ENCODE peak calls at places on chromosomes 16 and 17, in four cellular contexts. E is fibroblast of the aortic adventitia, Y is nucleus accumbens, K is GDM1. S is an unnamed sample.

GRCh38 chr17:59311051-59311468 is 20.4 kb upstream of the YPEL2 start:
- DNase-seq in K (peak), Y (peak), E (peak), S (peak)

GRCh38 chr16:82460761-82461160 is 166.0 kb upstream of the CDH13 start:
- DNase-seq in Y (no peak), K (no peak), E (no peak), S (no peak)

GRCh38 chr17:63222655-63223054 is 223.5 kb downstream of the CYB561 start:
- DNase-seq in E (peak), Y (no peak), K (no peak), S (no peak)

GRCh38 chr17:48555183-48555615 is 10.3 kb upstream of the HOXB2 start:
- DNase-seq in E (peak), K (no peak), Y (no peak), S (no peak)

GRCh38 chr17:34614698-34615097 is 35.3 kb downstream of the TMEM132E start:
- DNase-seq in Y (no peak), K (no peak), E (no peak), S (no peak)

GRCh38 chr17:52648995-52649394 is 490.5 kb upstream of the CA10 start:
- DNase-seq in Y (no peak), E (no peak), K (no peak), S (no peak)

GRCh38 chr16:23423496-23424049 is 29.4 kb downstream of the COG7 start:
- DNase-seq in Y (peak), K (no peak), E (peak), S (no peak)

GRCh38 chr17:9291912-9292562 is 270.7 kb downstream of the NTN1 start:
- DNase-seq in Y (no peak), E (peak), K (peak), S (no peak)

GRCh38 chr17:49513616-49514373 is 18.7 kb downstream of the NGFR start:
- DNase-seq in E (no peak), Y (no peak), K (no peak), S (no peak)

GRCh38 chr17:74746376-74746775 is 2.1 kb upstream of the NHERF1 start:
- DNase-seq in K (no peak), E (no peak), Y (no peak), S (no peak)

GRCh38 chr17:1928976-1929375 is 96.2 kb downstream of the RTN4RL1 start:
- DNase-seq in E (no peak), Y (no peak), K (no peak), S (no peak)

GRCh38 chr17:17806035-17806434 is 30.8 kb downstream of the SREBF1 start:
- DNase-seq in K (no peak), Y (no peak), E (no peak), S (no peak)

GRCh38 chr16:14436410-14436955 is 193.6 kb downstream of the PARN start:
- DNase-seq in K (no peak), E (no peak), Y (peak), S (no peak)

GRCh38 chr16:48184681-48185080 is 28.9 kb upstream of the ABCC12 start:
- DNase-seq in E (no peak), K (no peak), Y (no peak), S (no peak)

GRCh38 chr16:83494459-83494858 is 313.3 kb upstream of the HSBP1 start:
- DNase-seq in K (no peak), E (no peak), Y (no peak), S (no peak)

GRCh38 chr16:74793571-74793970 is 19.0 kb upstream of the FA2H start:
- DNase-seq in E (no peak), K (no peak), Y (no peak), S (no peak)

GRCh38 chr16:86344881-86345280 is 165.4 kb upstream of the FOXF1 start:
- DNase-seq in Y (no peak), E (no peak), K (no peak), S (no peak)

GRCh38 chr17:61574542-61575351 is 16.3 kb downstream of the NACA2 start:
- DNase-seq in Y (no peak), K (no peak), E (peak), S (no peak)

GRCh38 chr17:76561799-76562268 is 22.0 kb downstream of the PRCD start:
- DNase-seq in Y (no peak), K (no peak), E (peak), S (no peak)

GRCh38 chr16:50591800-50592771 is 43.9 kb downstream of the NKD1 start:
- DNase-seq in Y (peak), K (no peak), E (peak), S (no peak)

GRCh38 chr16:65120811-65121721 is 797 bp downstream of the CDH11 start:
- DNase-seq in E (peak), K (no peak), Y (peak), S (no peak)

GRCh38 chr17:63881935-63882601 is at the start of gene GH2:
- DNase-seq in Y (no peak), E (peak), K (peak), S (peak)

GRCh38 chr17:31072186-31072585 is 22.6 kb upstream of the NF1 start:
- DNase-seq in E (peak), Y (no peak), K (no peak), S (no peak)